ENCODE peak calls at places on chromosomes 4 and X, in six cellular contexts. S is fibroblast of pulmonary artery; J is naive thymus-derived CD4-positive, alpha-beta T cell; Y is Jurkat, Clone E6-1; B is breast epithelium; Q is effector memory CD4-positive, alpha-beta T cell. W is an unnamed sample.

GRCh38 chr4:112315446-112315845 is 18.3 kb downstream of the ALPK1 start:
- DNase-seq in S (no peak), B (no peak), Q (no peak), Y (no peak), J (no peak), W (no peak)

GRCh38 chr4:39685990-39686389 is 11.9 kb upstream of the UBE2K start:
- DNase-seq in J (no peak), Q (no peak), S (no peak), Y (no peak), B (no peak), W (no peak)

GRCh38 chrX:38804481-38805293 is 3.4 kb downstream of the MID1IP1 start:
- DNase-seq in Y (no peak), J (no peak), B (peak; percentile 49), Q (no peak), S (peak; percentile 25), W (no peak)

GRCh38 chrX:1885116-1885515 is 270.3 kb downstream of the ASMT start:
- DNase-seq in S (no peak), Q (no peak), Y (no peak), J (no peak), B (no peak), W (no peak)

GRCh38 chrX:136880452-136881013 is at the start of gene RBMX:
- DNase-seq in S (peak; percentile 96), Y (peak; percentile 97), J (peak; percentile 88), Q (peak; percentile 87), B (peak; percentile 88), W (peak; percentile 93)

GRCh38 chr4:6359536-6360308 is 90.1 kb downstream of the WFS1 start:
- DNase-seq in S (no peak), Q (no peak), J (no peak), B (no peak), Y (no peak), W (no peak)

GRCh38 chr4:16505726-16506125 is 279.5 kb upstream of the TAPT1 start:
- DNase-seq in S (peak; percentile 52), J (no peak), Q (no peak), B (no peak), Y (no peak), W (no peak)

GRCh38 chr4:13656569-13656988 is 29.1 kb upstream of the BOD1L1 start:
- DNase-seq in Q (peak; percentile 28), B (peak; percentile 56), S (peak; percentile 84), J (peak; percentile 39), Y (peak; percentile 15), W (peak; percentile 53)

GRCh38 chrX:63394872-63395271 is 43.7 kb upstream of the SPIN4 start:
- DNase-seq in B (no peak), Y (no peak), S (no peak), Q (no peak), J (no peak), W (no peak)

GRCh38 chrX:10769165-10769564 is 148.8 kb upstream of the MID1 start:
- DNase-seq in Y (peak; percentile 8), Q (no peak), J (no peak), B (no peak), S (peak; percentile 46), W (no peak)

GRCh38 chr4:75908555-75908954 is 6.3 kb upstream of the PPEF2 start:
- DNase-seq in B (no peak), Y (no peak), Q (no peak), J (no peak), S (peak; percentile 29), W (no peak)

GRCh38 chr4:168666531-168666930 is 169.7 kb downstream of the PALLD start:
- DNase-seq in J (no peak), B (no peak), Y (no peak), Q (no peak), S (peak; percentile 31), W (no peak)

GRCh38 chr4:132227349-132228165 is 921.5 kb upstream of the PCDH10 start:
- DNase-seq in J (no peak), Y (no peak), Q (no peak), S (peak; percentile 64), B (no peak), W (no peak)

GRCh38 chrX:143788265-143788664 is 67.7 kb upstream of the SPANXN2 start:
- DNase-seq in Q (no peak), J (no peak), Y (peak; percentile 3), S (peak; percentile 64), B (no peak), W (no peak)

GRCh38 chrX:31132803-31133202 is 61.0 kb upstream of the FTHL17 start:
- DNase-seq in Y (peak; percentile 84), J (no peak), B (no peak), S (no peak), Q (no peak), W (no peak)

GRCh38 chrX:48956728-48957414 is 536 bp downstream of the OTUD5 start:
- DNase-seq in B (no peak), J (peak; percentile 45), S (no peak), Y (no peak), Q (peak; percentile 48), W (peak; percentile 56)

GRCh38 chr4:148982200-148982599 is 540.0 kb upstream of the NR3C2 start:
- DNase-seq in Y (no peak), B (no peak), J (no peak), Q (no peak), S (no peak), W (no peak)

GRCh38 chrX:24398766-24399165 is 38.3 kb downstream of the SUPT20HL1 start:
- DNase-seq in B (no peak), S (no peak), Y (no peak), J (no peak), Q (no peak), W (no peak)

GRCh38 chrX:11791090-11791489 is 33.1 kb downstream of the MSL3 start:
- DNase-seq in B (no peak), Q (no peak), S (no peak), J (no peak), Y (peak; percentile 70), W (no peak)

DNA sequence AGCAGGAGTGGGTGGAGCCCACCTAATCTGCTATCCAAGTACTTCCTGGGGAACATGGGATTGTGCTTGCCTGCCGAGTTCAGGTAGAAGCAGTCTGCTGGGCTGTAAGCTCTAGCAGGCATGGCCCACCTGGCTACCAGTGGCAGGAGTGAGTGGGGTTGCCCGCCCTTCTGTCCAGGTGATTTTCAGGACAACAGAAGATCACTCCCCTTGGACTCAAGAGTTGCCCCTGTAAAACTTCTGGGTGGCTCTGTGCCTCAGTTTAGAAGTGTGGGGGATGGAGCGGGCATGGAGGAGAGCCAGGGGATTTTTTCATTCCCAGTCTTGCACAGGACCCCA is 43.5 kb downstream of the NDST3 start:
- DNase-seq in S (no peak), B (no peak), Q (no peak), Y (no peak), J (no peak), W (no peak)
- H3K4me3 ChIP-seq in S (no peak overlapping the region), B (no peak overlapping the region), Q (no peak overlapping the region), Y (no peak overlapping the region), J (no peak overlapping the region), W (no peak overlapping the region)

GRCh38 chrX:124347242-124347641 is 879 bp downstream of the SH2D1A start:
- DNase-seq in B (no peak), S (no peak), Q (no peak), J (no peak), Y (peak; percentile 59), W (no peak)

GRCh38 chrX:124346064-124346876 is at the start of gene SH2D1A:
- DNase-seq in Y (peak; percentile 75), Q (peak; percentile 8), B (no peak), S (no peak), J (peak; percentile 35), W (peak; percentile 54)

GRCh38 chrX:124348152-124348551 is 1.8 kb downstream of the SH2D1A start:
- DNase-seq in Y (no peak), J (no peak), S (no peak), B (no peak), Q (no peak), W (no peak)

GRCh38 chrX:124346877-124347241 is 496 bp downstream of the SH2D1A start:
- DNase-seq in B (no peak), Q (no peak), J (no peak), Y (no peak), S (no peak), W (no peak)

DNA sequence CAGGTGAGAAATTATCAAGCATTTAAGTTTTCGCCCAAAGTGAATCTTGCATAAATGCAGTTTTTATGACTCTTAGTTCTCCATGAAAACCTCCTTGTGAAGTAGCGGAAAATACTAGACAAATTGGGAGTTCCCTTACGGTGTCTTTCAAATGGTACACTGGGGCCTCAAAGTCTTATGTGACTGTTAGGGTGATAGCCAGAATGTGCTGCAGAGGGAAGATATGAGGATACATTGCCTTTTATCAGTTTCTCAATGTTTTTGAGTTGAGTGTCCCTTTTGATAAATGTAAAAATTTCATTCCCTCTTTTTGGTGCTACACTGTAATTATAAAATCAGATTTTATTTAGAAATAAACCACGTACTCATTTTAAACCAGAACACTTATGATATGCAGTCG is 2.7 kb downstream of the SH2D1A start:
- DNase-seq in J (no peak), S (no peak), Q (no peak), Y (peak; percentile 61), B (no peak), W (no peak)
- H3K4me3 ChIP-seq in J (peak overlapping the region; percentile 62), S (no peak overlapping the region), Q (peak overlapping the region; percentile 58), Y (peak overlapping the region; percentile 66), B (no peak overlapping the region), W (peak overlapping the region; percentile 73)

GRCh38 chr4:118826723-118827444 is 9.0 kb downstream of the SEC24D start:
- DNase-seq in S (no peak), J (no peak), B (no peak), Q (no peak), Y (no peak), W (no peak)
- H3K4me3 ChIP-seq in S (no peak overlapping the region), J (no peak overlapping the region), B (no peak overlapping the region), Q (no peak overlapping the region), Y (no peak overlapping the region), W (no peak overlapping the region)

DNA sequence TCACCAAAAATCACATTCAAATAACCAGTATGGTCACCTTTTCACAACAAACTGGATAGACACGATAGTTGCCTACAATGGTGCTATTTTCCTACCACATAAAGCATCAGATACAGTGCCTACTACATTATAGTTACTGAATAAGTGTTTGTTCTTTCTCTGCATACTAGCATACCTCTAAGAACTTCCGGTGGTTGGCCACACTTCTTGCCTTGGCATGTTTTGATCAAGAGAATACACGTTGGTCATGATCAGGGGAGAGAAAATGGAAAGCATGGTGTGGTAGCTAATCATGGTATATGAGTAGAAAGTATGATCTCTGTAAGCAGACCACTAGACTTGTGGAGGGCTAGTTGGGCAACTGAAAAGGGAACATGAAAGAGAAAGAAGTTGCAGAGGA is 322.8 kb upstream of the DIAPH2 start:
- DNase-seq in S (no peak), Y (peak; percentile 27), Q (no peak), J (no peak), B (no peak), W (no peak)
- H3K4me3 ChIP-seq in S (no peak overlapping the region), Y (no peak overlapping the region), Q (no peak overlapping the region), J (no peak overlapping the region), B (no peak overlapping the region), W (no peak overlapping the region)

GRCh38 chr4:33924239-33924638 is 2320.1 kb downstream of the ARAP2 start:
- DNase-seq in B (no peak), J (no peak), Y (no peak), S (peak; percentile 41), Q (no peak), W (no peak)

GRCh38 chr4:33930497-33930896 is 2313.8 kb downstream of the ARAP2 start:
- DNase-seq in Q (no peak), J (no peak), S (peak; percentile 25), B (no peak), Y (no peak), W (no peak)

GRCh38 chr4:33923469-33923868 is 2320.8 kb downstream of the ARAP2 start:
- DNase-seq in S (no peak), Y (no peak), J (no peak), B (no peak), Q (no peak), W (no peak)

GRCh38 chr4:33924801-33925200 is 2319.5 kb downstream of the ARAP2 start:
- DNase-seq in S (no peak), Y (no peak), J (no peak), B (no peak), Q (no peak), W (no peak)
- H3K4me3 ChIP-seq in S (no peak overlapping the region), Y (no peak overlapping the region), J (no peak overlapping the region), B (no peak overlapping the region), Q (no peak overlapping the region), W (no peak overlapping the region)

W was measured in CD8-positive, alpha-beta memory T cell.